ENCODE peak calls at places on chromosomes 11 and 22, in five cellular contexts. T is GM23338, H is mammary epithelial cell, M is PC-9, Z is PC-3. Y is an unnamed sample.

GRCh38 chr11:128336203-128336602 is 251.2 kb downstream of the ETS1 start:
- DNase-seq in T (no peak), H (no peak), M (peak; percentile 98), Z (peak; percentile 98), Y (peak; percentile 58)

GRCh38 chr11:266676-267439 is 11.3 kb upstream of the NLRP6 start:
- DNase-seq in T (peak; percentile 19), H (no peak), M (no peak), Z (peak; percentile 12), Y (peak; percentile 18)

GRCh38 chr22:31544481-31545480 is 48.4 kb downstream of the SFI1 start:
- DNase-seq in T (no peak), H (no peak), M (no peak), Z (no peak), Y (no peak)

GRCh38 chr11:32006799-32007388 is 84.0 kb upstream of the RCN1 start:
- DNase-seq in T (peak; percentile 84), H (peak; percentile 38), M (peak; percentile 45), Z (peak; percentile 71), Y (peak; percentile 77)

GRCh38 chr11:83725718-83726117 is 439.6 kb upstream of the CCDC90B start:
- DNase-seq in T (peak; percentile 17), H (no peak), M (no peak), Z (no peak), Y (no peak)

GRCh38 chr11:129862123-129862522 is 33.3 kb downstream of the NFRKB start:
- DNase-seq in T (peak; percentile 30), H (no peak), M (no peak), Z (no peak), Y (no peak)

GRCh38 chr11:122198291-122198983 is 82.4 kb upstream of the BLID start:
- DNase-seq in T (no peak), H (no peak), M (no peak), Z (peak; percentile 85), Y (no peak)

GRCh38 chr22:45127866-45128265 is 35.9 kb upstream of the NUP50 start:
- DNase-seq in T (no peak), H (peak; percentile 36), M (no peak), Z (peak; percentile 58), Y (peak; percentile 80)

GRCh38 chr11:28529540-28530410 is 421.6 kb downstream of the METTL15 start:
- DNase-seq in T (peak; percentile 74), H (peak; percentile 42), M (no peak), Z (peak; percentile 83), Y (peak; percentile 71)

GRCh38 chr22:29689872-29690213 is 30.0 kb upstream of the CABP7 start:
- DNase-seq in T (peak; percentile 90), H (peak; percentile 23), M (no peak), Z (peak; percentile 35), Y (peak; percentile 75)

GRCh38 chr11:63564785-63565350 is 1.7 kb upstream of the PLAAT2 start:
- DNase-seq in T (no peak), H (peak; percentile 62), M (peak; percentile 88), Z (peak; percentile 88), Y (no peak)

GRCh38 chr11:45028921-45029680 is 78.4 kb upstream of the TP53I11 start:
- DNase-seq in T (no peak), H (no peak), M (no peak), Z (no peak), Y (no peak)

GRCh38 chr11:40274017-40274416 is 1185.4 kb downstream of the LRRC4C start:
- DNase-seq in T (no peak), H (peak; percentile 63), M (no peak), Z (peak; percentile 2), Y (no peak)

GRCh38 chr11:111312076-111312475 is 13.7 kb downstream of the POU2AF3 start:
- DNase-seq in T (no peak), H (no peak), M (no peak), Z (no peak), Y (no peak)

GRCh38 chr22:49752598-49753091 is 75.0 kb downstream of the BRD1 start:
- DNase-seq in T (no peak), H (no peak), M (no peak), Z (no peak), Y (no peak)

GRCh38 chr11:617248-617911 is 1.6 kb upstream of the IRF7 start:
- DNase-seq in T (no peak), H (no peak), M (no peak), Z (no peak), Y (no peak)

GRCh38 chr11:45869551-45869950 is 15.9 kb upstream of the MAPK8IP1 start:
- DNase-seq in T (no peak), H (no peak), M (no peak), Z (no peak), Y (no peak)

GRCh38 chr11:65479184-65480145 is 19.4 kb upstream of the MALAT1 start:
- DNase-seq in T (peak; percentile 83), H (peak; percentile 72), M (no peak), Z (no peak), Y (peak; percentile 98)

GRCh38 chr22:45308624-45309421 is 911 bp upstream of the FAM118A start:
- DNase-seq in T (peak; percentile 37), H (no peak), M (no peak), Z (no peak), Y (no peak)

GRCh38 chr22:22392131-22392530 is 116.4 kb downstream of the ZNF280B start:
- DNase-seq in T (no peak), H (no peak), M (no peak), Z (no peak), Y (no peak)

GRCh38 chr11:130144129-130144528 is 15.5 kb upstream of the ST14 start:
- DNase-seq in T (no peak), H (no peak), M (no peak), Z (no peak), Y (no peak)

GRCh38 chr11:128886401-128887119 is 4.6 kb upstream of the KCNJ5 start:
- DNase-seq in T (peak; percentile 53), H (no peak), M (no peak), Z (peak; percentile 66), Y (no peak)

GRCh38 chr11:120667281-120667680 is 155.7 kb downstream of the GRIK4 start:
- DNase-seq in T (no peak), H (no peak), M (no peak), Z (no peak), Y (peak; percentile 47)

GRCh38 chr11:34155057-34155758 is 49.8 kb downstream of the NAT10 start:
- DNase-seq in T (no peak), H (no peak), M (no peak), Z (no peak), Y (no peak)

GRCh38 chr22:20024225-20025087 is 3.5 kb downstream of the TANGO2 start:
- DNase-seq in T (no peak), H (no peak), M (no peak), Z (no peak), Y (no peak)

GRCh38 chr22:20023214-20023613 is 2.3 kb downstream of the TANGO2 start:
- DNase-seq in T (no peak), H (no peak), M (no peak), Z (no peak), Y (no peak)

GRCh38 chr22:20026204-20026908 is 5.4 kb downstream of the TANGO2 start:
- DNase-seq in T (no peak), H (no peak), M (no peak), Z (no peak), Y (no peak)

GRCh38 chr22:20026996-20027601 is 6.2 kb downstream of the TANGO2 start:
- DNase-seq in T (no peak), H (no peak), M (no peak), Z (no peak), Y (no peak)

DNA sequence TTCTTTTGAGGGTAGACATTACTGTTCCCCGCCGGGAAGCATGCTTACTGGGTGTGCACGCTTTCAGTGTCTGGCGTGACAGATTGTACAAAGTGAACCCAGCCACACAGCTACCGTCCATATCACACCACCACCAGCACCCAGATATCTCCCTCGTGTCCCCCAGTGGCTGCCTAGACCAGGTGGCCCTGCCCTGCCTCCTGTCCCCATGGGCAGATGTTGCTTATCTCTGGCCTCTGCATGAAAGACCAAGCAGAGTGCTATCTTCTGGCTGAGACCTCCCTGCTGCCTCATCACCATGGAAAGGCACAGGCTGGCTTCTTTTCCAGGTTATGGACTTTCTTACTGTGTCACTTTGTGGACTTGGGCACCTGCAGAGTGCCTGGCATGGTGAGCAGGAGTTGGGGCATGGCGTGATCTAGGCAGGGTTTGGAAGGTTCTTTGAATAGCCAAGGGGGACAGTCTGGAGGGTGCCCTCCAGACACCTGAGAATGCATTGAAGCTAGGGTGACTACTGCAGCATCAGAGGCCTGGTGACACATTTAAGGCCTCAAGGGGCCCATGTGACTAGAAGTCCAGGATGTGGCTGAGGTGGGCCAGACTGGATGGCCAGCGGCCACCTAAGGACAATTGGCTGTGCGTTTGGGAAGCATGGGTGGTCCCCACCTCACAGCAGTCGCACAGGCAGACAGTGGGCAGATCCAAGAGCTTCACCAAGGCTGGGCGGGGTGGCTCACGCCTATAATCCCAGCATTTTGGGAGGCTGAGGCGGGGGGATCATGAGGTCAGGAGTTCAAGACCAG is 4.7 kb downstream of the TANGO2 start:
- DNase-seq in T (no peak), H (no peak), M (no peak), Z (no peak), Y (no peak)
- TF ChIP-seq EZH2 in T (no peak), H (no peak), M (no peak), Z (no peak), Y (no peak)

DNA sequence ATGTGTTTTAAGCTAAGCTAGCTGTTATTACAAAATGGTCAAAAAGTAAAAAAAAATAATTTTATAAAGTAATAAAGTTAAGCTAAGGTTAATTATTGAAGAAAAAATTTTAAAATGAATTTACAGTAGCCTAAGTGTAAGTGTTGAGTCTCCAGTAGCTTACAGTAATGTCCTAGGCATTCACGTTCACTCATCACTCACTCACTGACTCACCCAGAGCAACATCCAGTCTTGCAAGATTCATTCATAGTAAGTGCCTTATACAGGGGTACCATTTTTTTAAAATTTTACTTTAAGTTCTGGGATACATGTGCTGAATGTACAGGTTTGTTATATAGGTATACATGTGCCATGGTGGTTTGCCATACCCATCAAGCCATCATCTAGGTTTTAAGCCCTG is 11.6 kb upstream of the OOSP4B start:
- DNase-seq in T (no peak), H (peak; percentile 65), M (no peak), Z (peak; percentile 75), Y (peak; percentile 15)
- TF ChIP-seq EZH2 in T (no peak), H (no peak), M (no peak), Z (no peak), Y (no peak)

GRCh38 chr11:3662856-3663255 is 8.3 kb downstream of the CHRNA10 start:
- DNase-seq in T (no peak), H (no peak), M (no peak), Z (no peak), Y (no peak)

GRCh38 chr11:3660960-3661359 is 10.2 kb downstream of the CHRNA10 start:
- DNase-seq in T (no peak), H (no peak), M (no peak), Z (no peak), Y (no peak)

GRCh38 chr11:3655548-3655947 is 10.6 kb downstream of the ART1 start:
- DNase-seq in T (no peak), H (no peak), M (no peak), Z (no peak), Y (no peak)

GRCh38 chr11:3659595-3660515 is 11.3 kb downstream of the CHRNA10 start:
- DNase-seq in T (no peak), H (no peak), M (no peak), Z (no peak), Y (no peak)

GRCh38 chr11:3658252-3658651 is 12.9 kb downstream of the CHRNA10 start:
- DNase-seq in T (no peak), H (no peak), M (no peak), Z (no peak), Y (no peak)
- TF ChIP-seq EZH2 in T (no peak), H (no peak), M (no peak), Z (no peak), Y (no peak)

DNA sequence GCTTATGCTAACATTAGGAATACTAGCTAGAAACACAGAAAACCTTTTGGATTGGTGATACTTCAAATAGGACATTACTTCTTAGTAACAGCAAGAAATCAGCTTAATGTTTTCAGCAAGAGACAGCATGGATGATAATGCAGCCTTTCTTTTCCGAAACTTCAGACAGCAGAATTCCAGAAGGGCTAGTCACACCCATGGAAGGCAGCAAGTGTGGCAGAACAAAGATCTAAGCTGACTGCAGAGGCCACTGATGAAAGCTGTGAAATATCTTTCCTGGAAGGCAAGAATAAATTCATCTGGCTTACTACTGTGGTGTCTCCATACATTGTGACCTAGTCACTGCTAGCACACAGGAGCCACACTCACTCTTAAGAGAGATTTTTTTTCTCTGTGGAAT is 100.3 kb downstream of the CCDC83 start:
- DNase-seq in T (no peak), H (no peak), M (no peak), Z (no peak), Y (peak; percentile 84)
- TF ChIP-seq EZH2 in T (no peak), H (no peak), M (no peak), Z (no peak), Y (no peak)

Y was measured in GM23248.